ENCODE peak calls at places on chromosomes 11 and 22, in five cellular contexts. M, H, B, X and K are unnamed samples.

GRCh38 chr11:29159552-29160465 is 857.0 kb downstream of the KCNA4 start:
- DNase-seq in M (peak), H (no peak), B (peak), X (peak), K (peak)

GRCh38 chr22:33811208-33811607 is 109.1 kb downstream of the LARGE1 start:
- DNase-seq in M (no peak), H (no peak), B (no peak), X (no peak), K (no peak)

GRCh38 chr11:297666-298405 is 1.5 kb downstream of the IFITM5 start:
- DNase-seq in M (no peak), H (peak), B (no peak), X (no peak), K (no peak)

GRCh38 chr22:39183991-39184585 is 31.6 kb upstream of the CBX7 start:
- DNase-seq in M (no peak), H (no peak), B (no peak), X (peak), K (no peak)

GRCh38 chr11:45188127-45188526 is 41.7 kb downstream of the PRDM11 start:
- DNase-seq in M (no peak), H (no peak), B (no peak), X (no peak), K (no peak)

GRCh38 chr11:134146598-134146997 is 77.2 kb downstream of the NCAPD3 start:
- DNase-seq in M (no peak), H (no peak), B (no peak), X (no peak), K (no peak)

GRCh38 chr11:75270896-75271415 is 30.4 kb downstream of the TPBGL start:
- DNase-seq in M (no peak), H (no peak), B (no peak), X (peak), K (no peak)

GRCh38 chr11:44899959-44900358 is 50.7 kb downstream of the TP53I11 start:
- DNase-seq in M (peak), H (no peak), B (no peak), X (peak), K (no peak)

GRCh38 chr22:19942886-19943664 is 1.5 kb upstream of the TXNRD2 start:
- DNase-seq in M (peak), H (no peak), B (peak), X (peak), K (no peak)